ENCODE peak calls at places on chromosomes 4 and X, in four cellular contexts. One of them, this sample, is unnamed.
A peak's percentile ranks its signal among the peaks of the same experiment; 100 is the strongest.

GRCh38 chr4:108742451-108742850 is 20.4 kb downstream of the ETNPPL start:
- DNase-seq in breast epithelium: no peak
- DNase-seq in prostate gland: no peak
- DNase-seq in HCT116: no peak
- DNase-seq in this sample: no peak

GRCh38 chr4:184039963-184040383 is 134.9 kb downstream of the STOX2 start:
- DNase-seq in breast epithelium: no peak
- DNase-seq in prostate gland: no peak
- DNase-seq in HCT116: no peak
- DNase-seq in this sample: no peak

GRCh38 chr4:153181293-153182080 is 22.8 kb upstream of the TRIM2 start:
- DNase-seq in breast epithelium: no peak
- DNase-seq in prostate gland: no peak
- DNase-seq in HCT116: no peak
- DNase-seq in this sample: no peak

GRCh38 chr4:159487284-159487747 is 384.4 kb downstream of the RAPGEF2 start:
- DNase-seq in breast epithelium: no peak
- DNase-seq in prostate gland: peak; percentile 57
- DNase-seq in HCT116: peak; percentile 65
- DNase-seq in this sample: no peak

GRCh38 chr4:110183058-110183457 is 15.4 kb downstream of the ELOVL6 start:
- DNase-seq in breast epithelium: no peak
- DNase-seq in prostate gland: no peak
- DNase-seq in HCT116: no peak
- DNase-seq in this sample: no peak

GRCh38 chr4:109078724-109079123 is 223.7 kb downstream of the COL25A1 start:
- DNase-seq in breast epithelium: no peak
- DNase-seq in prostate gland: no peak
- DNase-seq in HCT116: no peak
- DNase-seq in this sample: no peak

GRCh38 chrX:24241822-24242648 is 71.8 kb downstream of the SUPT20HL2 start:
- DNase-seq in breast epithelium: no peak
- DNase-seq in prostate gland: no peak
- DNase-seq in HCT116: no peak
- DNase-seq in this sample: no peak

GRCh38 chr4:185112104-185112503 is 31.0 kb upstream of the SLC25A4 start:
- DNase-seq in breast epithelium: no peak
- DNase-seq in prostate gland: no peak
- DNase-seq in HCT116: peak; percentile 97
- DNase-seq in this sample: no peak

GRCh38 chr4:40669504-40669903 is 39.8 kb upstream of the RBM47 start:
- DNase-seq in breast epithelium: no peak
- DNase-seq in prostate gland: no peak
- DNase-seq in HCT116: no peak
- DNase-seq in this sample: no peak

GRCh38 chrX:1464282-1465131 is 11.8 kb upstream of the ASMTL start:
- DNase-seq in breast epithelium: no peak
- DNase-seq in prostate gland: no peak
- DNase-seq in HCT116: no peak
- DNase-seq in this sample: no peak

GRCh38 chr4:128653514-128654420 is 155.7 kb upstream of the JADE1 start:
- DNase-seq in breast epithelium: no peak
- DNase-seq in prostate gland: peak; percentile 66
- DNase-seq in HCT116: no peak
- DNase-seq in this sample: no peak

GRCh38 chr4:54268151-54268550 is 39.1 kb downstream of the PDGFRA start:
- DNase-seq in breast epithelium: no peak
- DNase-seq in prostate gland: no peak
- DNase-seq in HCT116: no peak
- DNase-seq in this sample: no peak

GRCh38 chr4:149486861-149487260 is 328.8 kb downstream of the IQCM start:
- DNase-seq in breast epithelium: no peak
- DNase-seq in prostate gland: no peak
- DNase-seq in HCT116: no peak
- DNase-seq in this sample: no peak

GRCh38 chr4:89352541-89352940 is 44.9 kb upstream of the GPRIN3 start:
- DNase-seq in breast epithelium: no peak
- DNase-seq in prostate gland: no peak
- DNase-seq in HCT116: no peak
- DNase-seq in this sample: no peak

GRCh38 chr4:111698361-111698760 is 446.9 kb upstream of the FAM241A start:
- DNase-seq in breast epithelium: no peak
- DNase-seq in prostate gland: no peak
- DNase-seq in HCT116: no peak
- DNase-seq in this sample: no peak

GRCh38 chr4:183721207-183722081 is 62.4 kb downstream of the TRAPPC11 start:
- DNase-seq in breast epithelium: no peak
- DNase-seq in prostate gland: no peak
- DNase-seq in HCT116: no peak
- DNase-seq in this sample: no peak

GRCh38 chr4:11189756-11190155 is 238.9 kb downstream of the HS3ST1 start:
- DNase-seq in breast epithelium: no peak
- DNase-seq in prostate gland: no peak
- DNase-seq in HCT116: no peak
- DNase-seq in this sample: no peak

GRCh38 chr4:26317766-26318165 is 3.0 kb upstream of the RBPJ start:
- DNase-seq in breast epithelium: no peak
- DNase-seq in prostate gland: no peak
- DNase-seq in HCT116: no peak
- DNase-seq in this sample: no peak

GRCh38 chr4:38204317-38205060 is 244.3 kb downstream of the PTTG2 start:
- DNase-seq in breast epithelium: no peak
- DNase-seq in prostate gland: no peak
- DNase-seq in HCT116: no peak
- DNase-seq in this sample: no peak

GRCh38 chrX:102599950-102600579 is 750 bp downstream of the ARMCX5 start:
- DNase-seq in breast epithelium: no peak
- DNase-seq in prostate gland: no peak
- DNase-seq in HCT116: no peak
- DNase-seq in this sample: no peak

GRCh38 chr4:78829296-78829695 is 53.1 kb downstream of the BMP2K start:
- DNase-seq in breast epithelium: no peak
- DNase-seq in prostate gland: no peak
- DNase-seq in HCT116: no peak
- DNase-seq in this sample: no peak

GRCh38 chrX:4277122-4277521 is 563.7 kb upstream of the PRKX start:
- DNase-seq in breast epithelium: no peak
- DNase-seq in prostate gland: no peak
- DNase-seq in HCT116: no peak
- DNase-seq in this sample: no peak

GRCh38 chrX:16188687-16189086 is 21.4 kb downstream of the MAGEB17 start:
- DNase-seq in breast epithelium: no peak
- DNase-seq in prostate gland: no peak
- DNase-seq in HCT116: no peak
- DNase-seq in this sample: no peak

GRCh38 chrX:135951291-135951690 is 22.5 kb downstream of the MMGT1 start:
- DNase-seq in breast epithelium: no peak
- DNase-seq in prostate gland: no peak
- DNase-seq in HCT116: no peak
- DNase-seq in this sample: no peak

GRCh38 chr4:171621646-171622045 is 191.6 kb upstream of the GALNTL6 start:
- DNase-seq in breast epithelium: no peak
- DNase-seq in prostate gland: no peak
- DNase-seq in HCT116: no peak
- DNase-seq in this sample: no peak

GRCh38 chrX:110569506-110569905 is 210.9 kb downstream of the RTL9 start:
- DNase-seq in breast epithelium: no peak
- DNase-seq in prostate gland: no peak
- DNase-seq in HCT116: no peak
- DNase-seq in this sample: no peak

GRCh38 chr4:107736924-107737448 is 17.0 kb upstream of the PAPSS1 start:
- DNase-seq in breast epithelium: no peak
- DNase-seq in prostate gland: no peak
- DNase-seq in HCT116: peak; percentile 44
- DNase-seq in this sample: no peak

GRCh38 chr4:145909331-145909730 is 29.3 kb downstream of the ZNF827 start:
- DNase-seq in breast epithelium: no peak
- DNase-seq in prostate gland: peak; percentile 62
- DNase-seq in HCT116: no peak
- DNase-seq in this sample: no peak

GRCh38 chrX:47587091-47587891 is 5.1 kb downstream of the TIMP1 start:
- DNase-seq in breast epithelium: no peak
- DNase-seq in prostate gland: no peak
- DNase-seq in HCT116: no peak
- DNase-seq in this sample: no peak

GRCh38 chr4:80252953-80253352 is 13.5 kb upstream of the FGF5 start:
- DNase-seq in breast epithelium: no peak
- DNase-seq in prostate gland: no peak
- DNase-seq in HCT116: no peak
- DNase-seq in this sample: no peak

GRCh38 chrX:120773801-120774200 is 101.9 kb downstream of the CT47B1 start:
- DNase-seq in breast epithelium: no peak
- DNase-seq in prostate gland: no peak
- DNase-seq in HCT116: no peak
- DNase-seq in this sample: no peak

GRCh38 chr4:137955615-137956014 is 286.5 kb downstream of the SLC7A11 start:
- DNase-seq in breast epithelium: no peak
- DNase-seq in prostate gland: no peak
- DNase-seq in HCT116: no peak
- DNase-seq in this sample: no peak

GRCh38 chr4:138192113-138192512 is 50.0 kb downstream of the SLC7A11 start:
- DNase-seq in breast epithelium: no peak
- DNase-seq in prostate gland: no peak
- DNase-seq in HCT116: peak; percentile 84
- DNase-seq in this sample: no peak

DNA sequence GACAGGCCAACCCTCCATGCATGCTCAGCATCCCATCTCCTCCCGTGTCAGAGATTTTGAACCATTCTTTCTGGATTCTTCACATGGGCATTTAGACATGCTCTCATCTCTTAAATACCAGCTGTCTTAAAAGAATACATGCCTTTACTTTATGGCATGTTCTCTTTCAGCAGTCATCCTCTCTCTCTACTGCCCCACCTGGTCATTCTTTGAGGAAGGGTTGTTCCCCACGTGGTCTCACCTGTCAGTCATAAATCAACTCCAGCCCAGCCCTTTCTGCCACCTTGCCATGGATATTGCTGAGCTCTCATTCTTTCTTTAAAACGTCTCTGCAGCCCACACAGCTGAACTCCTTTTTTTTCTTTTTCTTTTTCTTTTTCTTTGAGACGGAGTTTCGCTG is 111.3 kb downstream of the ARHGAP10 start:
- DNase-seq in breast epithelium: no peak
- DNase-seq in prostate gland: no peak
- DNase-seq in HCT116: peak; percentile 47
- DNase-seq in this sample: no peak
- H3K4me1 ChIP-seq in breast epithelium: no peaks in the 10 kb centered on the region
- H3K4me1 ChIP-seq in prostate gland: no peaks in the 10 kb centered on the region
- H3K4me1 ChIP-seq in HCT116: no peaks in the 10 kb centered on the region
- H3K4me1 ChIP-seq in this sample: peaks cover 22% of the 10 kb centered on the region

DNA sequence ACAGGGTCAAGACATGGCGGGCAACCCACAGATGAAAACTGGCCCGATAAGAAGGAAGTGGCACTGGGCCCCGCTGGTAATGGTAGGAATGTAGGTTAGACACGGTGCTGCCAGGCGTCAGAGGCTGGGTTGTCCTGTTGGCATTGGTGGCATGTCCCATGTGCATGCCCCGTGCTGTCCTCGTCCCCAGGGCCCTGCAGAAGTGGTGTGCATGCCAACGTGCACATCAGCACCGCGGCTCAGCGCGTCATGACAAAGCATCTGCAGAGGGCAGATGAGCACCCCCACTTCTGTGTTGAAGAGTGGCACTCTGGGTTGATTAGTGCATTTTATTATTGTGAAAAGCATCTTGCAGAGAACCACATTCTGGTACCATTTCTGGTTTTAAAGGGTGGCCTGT is 35.6 kb downstream of the NELFA start:
- DNase-seq in breast epithelium: no peak
- DNase-seq in prostate gland: no peak
- DNase-seq in HCT116: no peak
- DNase-seq in this sample: peak; percentile 51
- H3K36me3 ChIP-seq in breast epithelium: peaks cover 6% of the 10 kb centered on the region
- H3K36me3 ChIP-seq in prostate gland: no peaks in the 10 kb centered on the region
- H3K36me3 ChIP-seq in HCT116: peaks cover 29% of the 10 kb centered on the region
- H3K36me3 ChIP-seq in this sample: peaks cover 64% of the 10 kb centered on the region

GRCh38 chrX:43629229-43629628 is 26.9 kb upstream of the MAOA start:
- DNase-seq in breast epithelium: no peak
- DNase-seq in prostate gland: no peak
- DNase-seq in HCT116: no peak
- DNase-seq in this sample: no peak

GRCh38 chrX:43631841-43632240 is 24.3 kb upstream of the MAOA start:
- DNase-seq in breast epithelium: no peak
- DNase-seq in prostate gland: no peak
- DNase-seq in HCT116: no peak
- DNase-seq in this sample: no peak

GRCh38 chrX:43627669-43628068 is 28.4 kb upstream of the MAOA start:
- DNase-seq in breast epithelium: no peak
- DNase-seq in prostate gland: no peak
- DNase-seq in HCT116: no peak
- DNase-seq in this sample: no peak

GRCh38 chrX:43633081-43633480 is 23.0 kb upstream of the MAOA start:
- DNase-seq in breast epithelium: no peak
- DNase-seq in prostate gland: no peak
- DNase-seq in HCT116: no peak
- DNase-seq in this sample: no peak

DNA sequence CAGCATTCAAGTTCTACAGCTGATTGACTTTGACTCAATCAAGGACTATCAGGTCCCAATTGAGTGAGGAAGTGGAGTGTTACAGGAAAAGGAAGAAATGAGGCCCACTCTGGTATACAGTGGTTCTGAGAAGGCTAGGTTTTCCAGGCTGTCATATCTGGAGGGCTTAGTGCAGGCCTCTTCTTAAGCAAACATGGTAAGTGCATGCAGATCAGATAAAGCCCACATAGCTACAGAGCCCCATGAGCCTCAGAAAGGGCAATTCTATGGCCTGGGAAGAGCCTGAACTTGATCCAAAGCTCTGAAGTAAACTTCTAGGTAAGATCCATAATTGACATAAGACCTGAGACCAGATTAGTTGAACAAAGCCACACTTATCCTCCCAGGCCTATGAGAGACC is 29.0 kb upstream of the MAOA start:
- DNase-seq in breast epithelium: no peak
- DNase-seq in prostate gland: no peak
- DNase-seq in HCT116: no peak
- DNase-seq in this sample: no peak
- TF ChIP-seq POLR2AphosphoS5 in breast epithelium: no peak
- TF ChIP-seq POLR2AphosphoS5 in prostate gland: no peak
- TF ChIP-seq POLR2AphosphoS5 in HCT116: no peak
- TF ChIP-seq POLR2AphosphoS5 in this sample: no peak

DNA sequence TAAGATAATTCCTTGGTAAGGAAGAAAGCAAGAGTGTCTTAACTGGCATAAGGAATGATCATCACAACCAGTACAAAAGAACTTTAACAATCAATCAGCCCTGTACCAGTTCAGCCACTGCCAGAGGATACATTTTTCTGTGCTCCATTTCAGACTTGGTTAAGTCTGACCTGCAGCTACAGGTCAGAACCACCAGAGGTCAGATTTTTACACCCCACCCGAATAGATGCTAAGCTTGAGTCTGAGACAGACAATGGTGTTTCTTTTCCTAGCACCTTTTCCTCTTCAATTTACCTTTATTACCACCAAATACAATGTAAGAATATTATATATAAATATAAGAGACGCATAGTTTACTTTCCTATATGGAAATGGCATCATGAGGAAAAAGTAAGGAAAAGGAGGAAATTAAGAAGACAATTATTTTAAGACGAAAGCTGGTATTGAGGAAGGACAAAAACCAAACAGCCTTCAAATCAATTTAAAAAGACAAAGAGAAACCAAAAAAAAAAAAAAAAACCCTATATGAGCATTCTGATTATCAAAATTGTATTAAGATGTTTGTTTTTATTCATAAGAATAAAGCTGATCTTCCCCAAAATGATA is 215.3 kb upstream of the TTC29 start:
- DNase-seq in breast epithelium: no peak
- DNase-seq in prostate gland: no peak
- DNase-seq in HCT116: peak; percentile 36
- DNase-seq in this sample: no peak
- H3K4me1 ChIP-seq in breast epithelium: no peaks in the 10 kb centered on the region
- H3K4me1 ChIP-seq in prostate gland: no peaks in the 10 kb centered on the region
- H3K4me1 ChIP-seq in HCT116: no peaks in the 10 kb centered on the region
- H3K4me1 ChIP-seq in this sample: peaks cover 10% of the 10 kb centered on the region